ENCODE peak calls at places on chromosomes 4 and X, in seven cellular contexts. One of them, this sample, is unnamed.
A peak's percentile ranks its signal among the peaks of the same experiment; 100 is the strongest.

GRCh38 chr4:75007891-75008290 is 75.0 kb downstream of the PARM1 start:
- DNase-seq in hepatocyte: no peak
- DNase-seq in tibial artery: no peak
- DNase-seq in endodermal cell: no peak
- DNase-seq in lower lobe of right lung: no peak
- DNase-seq in cardiac muscle cell: no peak
- DNase-seq in heart right ventricle: no peak
- DNase-seq in this sample: no peak

GRCh38 chr4:121358473-121358872 is 22.3 kb downstream of the QRFPR start:
- DNase-seq in endodermal cell: no peak
- DNase-seq in hepatocyte: peak; percentile 21
- DNase-seq in cardiac muscle cell: no peak
- DNase-seq in lower lobe of right lung: no peak
- DNase-seq in heart right ventricle: no peak
- DNase-seq in tibial artery: no peak
- DNase-seq in this sample: no peak

GRCh38 chrX:26915064-26915463 is 548.1 kb downstream of the PPP4R3C start:
- DNase-seq in hepatocyte: no peak
- DNase-seq in heart right ventricle: no peak
- DNase-seq in endodermal cell: no peak
- DNase-seq in tibial artery: no peak
- DNase-seq in lower lobe of right lung: no peak
- DNase-seq in cardiac muscle cell: no peak
- DNase-seq in this sample: no peak

GRCh38 chr4:5322321-5322720 is 271.0 kb downstream of the STK32B start:
- DNase-seq in cardiac muscle cell: no peak
- DNase-seq in hepatocyte: no peak
- DNase-seq in endodermal cell: no peak
- DNase-seq in heart right ventricle: no peak
- DNase-seq in tibial artery: no peak
- DNase-seq in lower lobe of right lung: no peak
- DNase-seq in this sample: no peak

GRCh38 chr4:80138556-80139538 is 58.5 kb upstream of the PRDM8 start:
- DNase-seq in heart right ventricle: no peak
- DNase-seq in tibial artery: no peak
- DNase-seq in cardiac muscle cell: no peak
- DNase-seq in hepatocyte: no peak
- DNase-seq in endodermal cell: no peak
- DNase-seq in lower lobe of right lung: no peak
- DNase-seq in this sample: peak; percentile 37

GRCh38 chr4:145207934-145208333 is 27.5 kb upstream of the OTUD4 start:
- DNase-seq in cardiac muscle cell: no peak
- DNase-seq in tibial artery: no peak
- DNase-seq in endodermal cell: no peak
- DNase-seq in hepatocyte: no peak
- DNase-seq in lower lobe of right lung: no peak
- DNase-seq in heart right ventricle: no peak
- DNase-seq in this sample: no peak

GRCh38 chr4:44738615-44739014 is 12.3 kb upstream of the GNPDA2 start:
- DNase-seq in hepatocyte: peak; percentile 5
- DNase-seq in tibial artery: no peak
- DNase-seq in endodermal cell: no peak
- DNase-seq in cardiac muscle cell: no peak
- DNase-seq in heart right ventricle: no peak
- DNase-seq in lower lobe of right lung: no peak
- DNase-seq in this sample: no peak

GRCh38 chr4:98796986-98797385 is 131.9 kb downstream of the EIF4E start:
- DNase-seq in lower lobe of right lung: no peak
- DNase-seq in endodermal cell: no peak
- DNase-seq in cardiac muscle cell: no peak
- DNase-seq in heart right ventricle: no peak
- DNase-seq in hepatocyte: no peak
- DNase-seq in tibial artery: no peak
- DNase-seq in this sample: no peak

GRCh38 chr4:2333916-2334644 is 72.2 kb upstream of the MXD4 start:
- DNase-seq in hepatocyte: peak; percentile 4
- DNase-seq in endodermal cell: peak; percentile 45
- DNase-seq in lower lobe of right lung: no peak
- DNase-seq in heart right ventricle: no peak
- DNase-seq in tibial artery: no peak
- DNase-seq in cardiac muscle cell: no peak
- DNase-seq in this sample: no peak

GRCh38 chr4:28177641-28178040 is 1317.0 kb downstream of the STIM2 start:
- DNase-seq in cardiac muscle cell: no peak
- DNase-seq in lower lobe of right lung: no peak
- DNase-seq in tibial artery: no peak
- DNase-seq in endodermal cell: no peak
- DNase-seq in heart right ventricle: no peak
- DNase-seq in hepatocyte: no peak
- DNase-seq in this sample: no peak

GRCh38 chr4:83114576-83114975 is at the start of gene PLAC8:
- DNase-seq in hepatocyte: peak; percentile 51
- DNase-seq in lower lobe of right lung: no peak
- DNase-seq in tibial artery: no peak
- DNase-seq in cardiac muscle cell: no peak
- DNase-seq in endodermal cell: no peak
- DNase-seq in heart right ventricle: no peak
- DNase-seq in this sample: peak; percentile 96

GRCh38 chr4:113849771-113850170 is 88.2 kb upstream of the CAMK2D start:
- DNase-seq in lower lobe of right lung: no peak
- DNase-seq in tibial artery: no peak
- DNase-seq in hepatocyte: no peak
- DNase-seq in cardiac muscle cell: no peak
- DNase-seq in endodermal cell: no peak
- DNase-seq in heart right ventricle: peak; percentile 43
- DNase-seq in this sample: no peak

GRCh38 chr4:15784959-15785634 is 7.0 kb downstream of the CD38 start:
- DNase-seq in lower lobe of right lung: no peak
- DNase-seq in cardiac muscle cell: no peak
- DNase-seq in hepatocyte: no peak
- DNase-seq in tibial artery: no peak
- DNase-seq in endodermal cell: no peak
- DNase-seq in heart right ventricle: no peak
- DNase-seq in this sample: no peak

GRCh38 chrX:33906971-33907370 is 225.1 kb downstream of the FAM47A start:
- DNase-seq in hepatocyte: no peak
- DNase-seq in lower lobe of right lung: no peak
- DNase-seq in endodermal cell: no peak
- DNase-seq in cardiac muscle cell: no peak
- DNase-seq in heart right ventricle: no peak
- DNase-seq in tibial artery: no peak
- DNase-seq in this sample: no peak

GRCh38 chrX:6813836-6814370 is 279.0 kb upstream of the VCX3A start:
- DNase-seq in heart right ventricle: no peak
- DNase-seq in cardiac muscle cell: peak; percentile 57
- DNase-seq in endodermal cell: peak; percentile 75
- DNase-seq in hepatocyte: no peak
- DNase-seq in lower lobe of right lung: no peak
- DNase-seq in tibial artery: no peak
- DNase-seq in this sample: no peak

GRCh38 chr4:80201326-80202151 is 4.2 kb downstream of the PRDM8 start:
- DNase-seq in hepatocyte: peak; percentile 52
- DNase-seq in heart right ventricle: peak; percentile 61
- DNase-seq in tibial artery: peak; percentile 37
- DNase-seq in cardiac muscle cell: peak; percentile 49
- DNase-seq in endodermal cell: peak; percentile 52
- DNase-seq in lower lobe of right lung: peak; percentile 65
- DNase-seq in this sample: no peak

GRCh38 chr4:119016636-119017035 is 119.0 kb upstream of the MYOZ2 start:
- DNase-seq in hepatocyte: peak; percentile 23
- DNase-seq in endodermal cell: no peak
- DNase-seq in heart right ventricle: no peak
- DNase-seq in lower lobe of right lung: no peak
- DNase-seq in cardiac muscle cell: no peak
- DNase-seq in tibial artery: no peak
- DNase-seq in this sample: no peak

GRCh38 chr4:16537926-16538325 is 311.7 kb upstream of the TAPT1 start:
- DNase-seq in lower lobe of right lung: peak; percentile 51
- DNase-seq in cardiac muscle cell: no peak
- DNase-seq in tibial artery: no peak
- DNase-seq in heart right ventricle: no peak
- DNase-seq in endodermal cell: no peak
- DNase-seq in hepatocyte: no peak
- DNase-seq in this sample: no peak

GRCh38 chrX:100829730-100830129 is 9.5 kb downstream of the CSTF2 start:
- DNase-seq in hepatocyte: no peak
- DNase-seq in heart right ventricle: no peak
- DNase-seq in lower lobe of right lung: no peak
- DNase-seq in tibial artery: no peak
- DNase-seq in endodermal cell: no peak
- DNase-seq in cardiac muscle cell: no peak
- DNase-seq in this sample: no peak

GRCh38 chr4:152620915-152621314 is 58.9 kb downstream of the TMEM154 start:
- DNase-seq in lower lobe of right lung: no peak
- DNase-seq in tibial artery: no peak
- DNase-seq in endodermal cell: no peak
- DNase-seq in cardiac muscle cell: no peak
- DNase-seq in hepatocyte: no peak
- DNase-seq in heart right ventricle: no peak
- DNase-seq in this sample: no peak

GRCh38 chr4:73868206-73869129 is 725 bp upstream of the CXCL1 start:
- DNase-seq in heart right ventricle: no peak
- DNase-seq in cardiac muscle cell: no peak
- DNase-seq in endodermal cell: no peak
- DNase-seq in hepatocyte: no peak
- DNase-seq in tibial artery: no peak
- DNase-seq in lower lobe of right lung: no peak
- DNase-seq in this sample: peak; percentile 19

GRCh38 chr4:7368296-7368695 is 66.4 kb downstream of the PSAPL1 start:
- DNase-seq in lower lobe of right lung: no peak
- DNase-seq in tibial artery: no peak
- DNase-seq in heart right ventricle: no peak
- DNase-seq in endodermal cell: no peak
- DNase-seq in cardiac muscle cell: no peak
- DNase-seq in hepatocyte: no peak
- DNase-seq in this sample: no peak

GRCh38 chrX:2820131-2820771 is 8.5 kb upstream of the GYG2 start:
- DNase-seq in cardiac muscle cell: no peak
- DNase-seq in tibial artery: no peak
- DNase-seq in endodermal cell: peak; percentile 38
- DNase-seq in hepatocyte: no peak
- DNase-seq in lower lobe of right lung: no peak
- DNase-seq in heart right ventricle: no peak
- DNase-seq in this sample: no peak
- H3K4me3 ChIP-seq in cardiac muscle cell: no peak overlapping the region
- H3K4me3 ChIP-seq in tibial artery: no peak overlapping the region
- H3K4me3 ChIP-seq in endodermal cell: no peak overlapping the region
- H3K4me3 ChIP-seq in hepatocyte: no peak overlapping the region
- H3K4me3 ChIP-seq in lower lobe of right lung: no peak overlapping the region
- H3K4me3 ChIP-seq in heart right ventricle: no peak overlapping the region
- H3K4me3 ChIP-seq in this sample: no peak overlapping the region

GRCh38 chrX:114065612-114066178 is 518.2 kb upstream of the HTR2C start:
- DNase-seq in hepatocyte: no peak
- DNase-seq in cardiac muscle cell: no peak
- DNase-seq in tibial artery: no peak
- DNase-seq in heart right ventricle: no peak
- DNase-seq in lower lobe of right lung: no peak
- DNase-seq in endodermal cell: no peak
- DNase-seq in this sample: no peak
- H3K27ac ChIP-seq in hepatocyte: no peak overlapping the region
- H3K27ac ChIP-seq in cardiac muscle cell: no peak overlapping the region
- H3K27ac ChIP-seq in tibial artery: no peak overlapping the region
- H3K27ac ChIP-seq in heart right ventricle: no peak overlapping the region
- H3K27ac ChIP-seq in lower lobe of right lung: no peak overlapping the region
- H3K27ac ChIP-seq in endodermal cell: no peak overlapping the region
- H3K27ac ChIP-seq in this sample: no peak overlapping the region

GRCh38 chrX:12978205-12979010 is 3.5 kb downstream of the TMSB4X start:
- DNase-seq in endodermal cell: peak; percentile 91
- DNase-seq in cardiac muscle cell: no peak
- DNase-seq in lower lobe of right lung: peak; percentile 71
- DNase-seq in heart right ventricle: peak; percentile 18
- DNase-seq in tibial artery: no peak
- DNase-seq in hepatocyte: peak; percentile 75
- DNase-seq in this sample: peak; percentile 54
- H3K4me3 ChIP-seq in endodermal cell: peak overlapping the region; percentile 91
- H3K4me3 ChIP-seq in cardiac muscle cell: no peak overlapping the region
- H3K4me3 ChIP-seq in lower lobe of right lung: peak overlapping the region; percentile 76
- H3K4me3 ChIP-seq in heart right ventricle: peak overlapping the region; percentile 85
- H3K4me3 ChIP-seq in tibial artery: peak overlapping the region; percentile 86
- H3K4me3 ChIP-seq in hepatocyte: peak overlapping the region; percentile 84
- H3K4me3 ChIP-seq in this sample: no peak overlapping the region

DNA sequence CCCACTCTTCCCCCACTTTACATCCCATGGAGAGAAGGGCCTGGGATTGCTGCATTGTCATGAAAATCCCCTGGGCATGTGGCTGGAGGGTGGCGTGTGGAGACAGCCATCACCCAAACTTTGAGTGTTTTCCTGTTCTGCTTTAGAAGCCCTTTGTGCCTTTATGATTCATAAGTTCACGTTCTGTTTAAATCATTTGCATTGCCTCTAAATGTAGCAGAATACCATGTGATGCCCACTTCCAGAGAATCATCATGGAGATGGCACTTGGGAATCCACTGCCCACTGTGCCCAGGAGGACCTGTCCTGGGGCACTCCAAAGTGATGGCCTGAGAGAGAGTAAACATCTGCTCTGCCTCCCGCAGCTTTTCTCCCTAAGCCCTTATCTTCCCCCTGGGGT is 52.8 kb downstream of the MED28 start:
- DNase-seq in heart right ventricle: no peak
- DNase-seq in hepatocyte: no peak
- DNase-seq in tibial artery: no peak
- DNase-seq in lower lobe of right lung: no peak
- DNase-seq in endodermal cell: no peak
- DNase-seq in cardiac muscle cell: no peak
- DNase-seq in this sample: no peak
- H3K27ac ChIP-seq in heart right ventricle: no peak overlapping the region
- H3K27ac ChIP-seq in hepatocyte: no peak overlapping the region
- H3K27ac ChIP-seq in tibial artery: no peak overlapping the region
- H3K27ac ChIP-seq in lower lobe of right lung: no peak overlapping the region
- H3K27ac ChIP-seq in endodermal cell: no peak overlapping the region
- H3K27ac ChIP-seq in cardiac muscle cell: no peak overlapping the region
- H3K27ac ChIP-seq in this sample: no peak overlapping the region

GRCh38 chrX:48599341-48599740 is 2.0 kb downstream of the WDR13 start:
- DNase-seq in lower lobe of right lung: no peak
- DNase-seq in hepatocyte: no peak
- DNase-seq in tibial artery: no peak
- DNase-seq in cardiac muscle cell: no peak
- DNase-seq in endodermal cell: no peak
- DNase-seq in heart right ventricle: no peak
- DNase-seq in this sample: no peak
- H3K4me3 ChIP-seq in lower lobe of right lung: no peak overlapping the region
- H3K4me3 ChIP-seq in hepatocyte: no peak overlapping the region
- H3K4me3 ChIP-seq in tibial artery: no peak overlapping the region
- H3K4me3 ChIP-seq in cardiac muscle cell: no peak overlapping the region
- H3K4me3 ChIP-seq in endodermal cell: no peak overlapping the region
- H3K4me3 ChIP-seq in heart right ventricle: no peak overlapping the region
- H3K4me3 ChIP-seq in this sample: no peak overlapping the region